ENCODE peak calls at places on chromosomes 12 and 14, in six cellular contexts. R is SW480; C is BJ; V is heart right ventricle; G is stimulated activated CD8-positive, alpha-beta memory T cell treated with anti-CD3 and anti-CD28 coated beads, Interleukin-15, amount 100 ng/mL, for 24 hours; H is effector CD4-positive, alpha-beta T cell. N is an unnamed sample.

GRCh38 chr12:131897276-131897675 is 2.9 kb downstream of the ULK1 start:
- DNase-seq in R (no peak), H (no peak), V (no peak), G (no peak), C (no peak), N (no peak)

GRCh38 chr12:11761869-11762567 is 112.5 kb downstream of the ETV6 start:
- DNase-seq in H (no peak), G (no peak), C (no peak), V (no peak), R (no peak), N (no peak)

GRCh38 chr14:36069535-36069900 is 107.0 kb downstream of the PTCSC3 start:
- DNase-seq in C (no peak), G (no peak), V (no peak), R (peak), H (no peak), N (peak)

GRCh38 chr14:92651106-92651792 is 97.2 kb downstream of the LGMN start:
- DNase-seq in C (no peak), H (peak), G (peak), R (no peak), V (no peak), N (peak)

GRCh38 chr12:45634273-45634917 is 95.1 kb upstream of the ARID2 start:
- DNase-seq in C (no peak), R (no peak), V (no peak), G (no peak), H (no peak), N (no peak)

GRCh38 chr12:29552324-29552927 is 54.9 kb upstream of the OVCH1 start:
- DNase-seq in C (no peak), H (peak), R (peak), V (peak), G (peak), N (peak)

GRCh38 chr12:4562034-4562657 is at the start of gene DYRK4:
- DNase-seq in C (no peak), V (peak), H (no peak), G (no peak), R (peak), N (no peak)

GRCh38 chr14:75449703-75450102 is 21.9 kb downstream of the JDP2 start:
- DNase-seq in C (no peak), V (no peak), G (no peak), R (no peak), H (no peak), N (no peak)

GRCh38 chr12:132773077-132774020 is 11.7 kb upstream of the ANKLE2 start:
- DNase-seq in G (no peak), V (no peak), C (no peak), H (no peak), R (no peak), N (no peak)

GRCh38 chr14:105185001-105185400 is 3.9 kb upstream of the NUDT14 start:
- DNase-seq in V (no peak), H (no peak), R (no peak), G (no peak), C (no peak), N (no peak)

GRCh38 chr12:124286414-124286813 is 8.5 kb upstream of the RFLNA start:
- DNase-seq in H (no peak), V (no peak), R (no peak), G (no peak), C (no peak), N (no peak)

GRCh38 chr12:15689751-15690191 is 99.4 kb downstream of the EPS8 start:
- DNase-seq in C (no peak), V (no peak), H (no peak), G (no peak), R (peak), N (no peak)

GRCh38 chr14:52694761-52695480 is 437 bp downstream of the ERO1A start:
- DNase-seq in H (peak), R (peak), G (no peak), V (peak), C (no peak), N (peak)

GRCh38 chr12:51901121-51901812 is 6.0 kb upstream of the ACVRL1 start:
- DNase-seq in C (no peak), G (no peak), V (no peak), H (no peak), R (no peak), N (no peak)

GRCh38 chr12:90366286-90366685 is 588.7 kb downstream of the CCER1 start:
- DNase-seq in H (no peak), C (no peak), R (no peak), V (no peak), G (no peak), N (no peak)

GRCh38 chr12:22759769-22760674 is 135.1 kb downstream of the ETNK1 start:
- DNase-seq in R (no peak), G (no peak), V (no peak), H (no peak), C (no peak), N (no peak)

GRCh38 chr12:93569656-93570551 is 2.6 kb upstream of the SOCS2 start:
- DNase-seq in G (peak), R (peak), C (no peak), V (peak), H (peak), N (peak)

GRCh38 chr14:95231966-95232365 is 74.6 kb upstream of the DICER1 start:
- DNase-seq in H (no peak), C (no peak), G (no peak), V (no peak), R (no peak), N (no peak)

GRCh38 chr12:4174417-4174816 is 99.1 kb upstream of the CCND2 start:
- DNase-seq in C (no peak), V (no peak), R (no peak), G (no peak), H (no peak), N (peak)

GRCh38 chr12:51788876-51789275 is 59.6 kb downstream of the FIGNL2 start:
- DNase-seq in G (no peak), H (no peak), C (peak), V (no peak), R (no peak), N (no peak)

GRCh38 chr14:101122855-101123129 is 219.3 kb upstream of the RTL1 start:
- DNase-seq in H (no peak), G (no peak), R (no peak), C (no peak), V (no peak), N (no peak)

GRCh38 chr12:67558775-67559174 is 89.8 kb upstream of the DYRK2 start:
- DNase-seq in V (no peak), G (no peak), R (no peak), H (no peak), C (no peak), N (no peak)

GRCh38 chr12:31618228-31619025 is 27.5 kb upstream of the DENND5B start:
- DNase-seq in R (no peak), G (no peak), H (no peak), V (no peak), C (no peak), N (no peak)

GRCh38 chr14:69443296-69443805 is 41.2 kb upstream of the PLEKHD1 start:
- DNase-seq in H (no peak), V (no peak), G (no peak), C (no peak), R (no peak), N (no peak)

GRCh38 chr14:95386536-95386935 is 66.8 kb upstream of the CLMN start:
- DNase-seq in G (no peak), V (no peak), C (no peak), H (no peak), R (no peak), N (no peak)

GRCh38 chr14:68522510-68523325 is 270.1 kb downstream of the ZFP36L1 start:
- DNase-seq in H (no peak), V (no peak), G (no peak), R (no peak), C (no peak), N (no peak)

GRCh38 chr12:113473400-113473799 is 1.7 kb upstream of the LHX5 start:
- DNase-seq in V (no peak), H (no peak), R (no peak), C (no peak), G (no peak), N (no peak)

GRCh38 chr12:3271639-3272038 is 194.5 kb downstream of the TSPAN9 start:
- DNase-seq in R (no peak), H (no peak), G (no peak), V (no peak), C (no peak), N (no peak)

GRCh38 chr12:638948-639557 is 24.2 kb downstream of the NINJ2 start:
- DNase-seq in R (no peak), G (no peak), C (no peak), V (no peak), H (no peak), N (peak)

GRCh38 chr12:953776-954175 is 4.3 kb upstream of the RAD52 start:
- DNase-seq in H (no peak), C (peak), V (no peak), G (no peak), R (no peak), N (no peak)

GRCh38 chr12:28708918-28709371 is 440.1 kb upstream of the FAR2 start:
- DNase-seq in H (no peak), C (peak), G (no peak), R (no peak), V (no peak), N (no peak)

GRCh38 chr14:105028251-105028927 is 7.5 kb upstream of the CDCA4 start:
- DNase-seq in H (no peak), G (no peak), R (no peak), C (no peak), V (no peak), N (no peak)

GRCh38 chr12:45989277-45989856 is 1.0 kb downstream of the SCAF11 start:
- DNase-seq in V (no peak), C (no peak), R (peak), H (no peak), G (no peak), N (no peak)

GRCh38 chr12:21962821-21963220 is 21.6 kb upstream of the ABCC9 start:
- DNase-seq in G (no peak), C (no peak), V (no peak), R (no peak), H (no peak), N (no peak)

GRCh38 chr12:2586159-2587035 is 208.4 kb upstream of the FKBP4 start:
- DNase-seq in C (no peak), H (no peak), R (peak), V (no peak), G (no peak), N (no peak)